ENCODE peak calls at places on chromosomes 7 and 10, in six cellular contexts. One of them, this sample, is unnamed.
A peak's percentile ranks its signal among the peaks of the same experiment; 100 is the strongest.

GRCh38 chr10:93420091-93420490 is 62.0 kb downstream of the MYOF start:
- DNase-seq in colonic mucosa: no peak
- DNase-seq in endothelial cell of umbilical vein: no peak
- DNase-seq in GM20000: no peak
- DNase-seq in keratinocyte: no peak
- DNase-seq in heart left ventricle: no peak
- DNase-seq in this sample: no peak

GRCh38 chr10:78456649-78457400 is 423.2 kb downstream of the RPS24 start:
- DNase-seq in colonic mucosa: no peak
- DNase-seq in endothelial cell of umbilical vein: peak; percentile 43
- DNase-seq in GM20000: no peak
- DNase-seq in keratinocyte: no peak
- DNase-seq in heart left ventricle: no peak
- DNase-seq in this sample: no peak

GRCh38 chr10:35910234-35910633 is 268.1 kb upstream of the FZD8 start:
- DNase-seq in colonic mucosa: no peak
- DNase-seq in endothelial cell of umbilical vein: peak; percentile 66
- DNase-seq in GM20000: no peak
- DNase-seq in keratinocyte: peak; percentile 44
- DNase-seq in heart left ventricle: no peak
- DNase-seq in this sample: no peak

GRCh38 chr7:84637568-84638338 is 443.2 kb upstream of the SEMA3A start:
- DNase-seq in colonic mucosa: no peak
- DNase-seq in endothelial cell of umbilical vein: peak; percentile 92
- DNase-seq in GM20000: no peak
- DNase-seq in keratinocyte: peak; percentile 21
- DNase-seq in heart left ventricle: no peak
- DNase-seq in this sample: no peak

GRCh38 chr10:110357252-110357780 is 52.6 kb upstream of the SMNDC1 start:
- DNase-seq in colonic mucosa: no peak
- DNase-seq in endothelial cell of umbilical vein: no peak
- DNase-seq in GM20000: peak; percentile 61
- DNase-seq in keratinocyte: no peak
- DNase-seq in heart left ventricle: no peak
- DNase-seq in this sample: no peak

GRCh38 chr7:33986951-33987948 is 81.9 kb downstream of the BMPER start:
- DNase-seq in colonic mucosa: no peak
- DNase-seq in endothelial cell of umbilical vein: peak; percentile 73
- DNase-seq in GM20000: no peak
- DNase-seq in keratinocyte: peak; percentile 93
- DNase-seq in heart left ventricle: no peak
- DNase-seq in this sample: no peak

GRCh38 chr7:80453699-80454340 is 58.0 kb downstream of the GNAT3 start:
- DNase-seq in colonic mucosa: no peak
- DNase-seq in endothelial cell of umbilical vein: peak; percentile 59
- DNase-seq in GM20000: no peak
- DNase-seq in keratinocyte: no peak
- DNase-seq in heart left ventricle: no peak
- DNase-seq in this sample: no peak

GRCh38 chr10:21950566-21950965 is 53.0 kb downstream of the DNAJC1 start:
- DNase-seq in colonic mucosa: no peak
- DNase-seq in endothelial cell of umbilical vein: no peak
- DNase-seq in GM20000: no peak
- DNase-seq in keratinocyte: no peak
- DNase-seq in heart left ventricle: no peak
- DNase-seq in this sample: no peak

GRCh38 chr10:24884793-24885192 is 67.6 kb downstream of the PRTFDC1 start:
- DNase-seq in colonic mucosa: no peak
- DNase-seq in endothelial cell of umbilical vein: no peak
- DNase-seq in GM20000: no peak
- DNase-seq in keratinocyte: no peak
- DNase-seq in heart left ventricle: no peak
- DNase-seq in this sample: no peak

GRCh38 chr10:489335-489734 is 200.1 kb downstream of the DIP2C start:
- DNase-seq in colonic mucosa: no peak
- DNase-seq in endothelial cell of umbilical vein: no peak
- DNase-seq in GM20000: no peak
- DNase-seq in keratinocyte: no peak
- DNase-seq in heart left ventricle: no peak
- DNase-seq in this sample: no peak

GRCh38 chr10:114260366-114260765 is 21.3 kb downstream of the VWA2 start:
- DNase-seq in colonic mucosa: no peak
- DNase-seq in endothelial cell of umbilical vein: no peak
- DNase-seq in GM20000: no peak
- DNase-seq in keratinocyte: no peak
- DNase-seq in heart left ventricle: no peak
- DNase-seq in this sample: no peak

GRCh38 chr7:71566376-71566775 is 434.4 kb downstream of the GALNT17 start:
- DNase-seq in colonic mucosa: no peak
- DNase-seq in endothelial cell of umbilical vein: no peak
- DNase-seq in GM20000: no peak
- DNase-seq in keratinocyte: no peak
- DNase-seq in heart left ventricle: no peak
- DNase-seq in this sample: no peak

GRCh38 chr10:43674546-43675205 is 26.0 kb upstream of the ZNF32 start:
- DNase-seq in colonic mucosa: no peak
- DNase-seq in endothelial cell of umbilical vein: no peak
- DNase-seq in GM20000: no peak
- DNase-seq in keratinocyte: no peak
- DNase-seq in heart left ventricle: no peak
- DNase-seq in this sample: no peak

GRCh38 chr7:5284304-5285281 is 1.9 kb downstream of the SLC29A4 start:
- DNase-seq in colonic mucosa: peak; percentile 65
- DNase-seq in endothelial cell of umbilical vein: no peak
- DNase-seq in GM20000: peak; percentile 79
- DNase-seq in keratinocyte: no peak
- DNase-seq in heart left ventricle: no peak
- DNase-seq in this sample: peak; percentile 63

GRCh38 chr7:107879400-107880035 is 11.5 kb upstream of the DLD start:
- DNase-seq in colonic mucosa: peak; percentile 41
- DNase-seq in endothelial cell of umbilical vein: peak; percentile 86
- DNase-seq in GM20000: peak; percentile 56
- DNase-seq in keratinocyte: no peak
- DNase-seq in heart left ventricle: no peak
- DNase-seq in this sample: no peak

GRCh38 chr7:101133621-101134398 is 6.9 kb downstream of the SERPINE1 start:
- DNase-seq in colonic mucosa: no peak
- DNase-seq in endothelial cell of umbilical vein: no peak
- DNase-seq in GM20000: no peak
- DNase-seq in keratinocyte: no peak
- DNase-seq in heart left ventricle: no peak
- DNase-seq in this sample: no peak

GRCh38 chr7:44194069-44194468 is 4.8 kb upstream of the GCK start:
- DNase-seq in colonic mucosa: no peak
- DNase-seq in endothelial cell of umbilical vein: no peak
- DNase-seq in GM20000: no peak
- DNase-seq in keratinocyte: no peak
- DNase-seq in heart left ventricle: no peak
- DNase-seq in this sample: no peak

GRCh38 chr10:6763417-6763816 is 183.3 kb upstream of the PRKCQ start:
- DNase-seq in colonic mucosa: no peak
- DNase-seq in endothelial cell of umbilical vein: no peak
- DNase-seq in GM20000: no peak
- DNase-seq in keratinocyte: no peak
- DNase-seq in heart left ventricle: no peak
- DNase-seq in this sample: no peak

GRCh38 chr7:81441750-81442149 is 328.1 kb downstream of the HGF start:
- DNase-seq in colonic mucosa: no peak
- DNase-seq in endothelial cell of umbilical vein: no peak
- DNase-seq in GM20000: no peak
- DNase-seq in keratinocyte: no peak
- DNase-seq in heart left ventricle: no peak
- DNase-seq in this sample: no peak

GRCh38 chr7:2660359-2661095 is 27.5 kb upstream of the AMZ1 start:
- DNase-seq in colonic mucosa: no peak
- DNase-seq in endothelial cell of umbilical vein: no peak
- DNase-seq in GM20000: no peak
- DNase-seq in keratinocyte: no peak
- DNase-seq in heart left ventricle: peak; percentile 67
- DNase-seq in this sample: no peak
- TF ChIP-seq CTCF in colonic mucosa: no peak
- TF ChIP-seq CTCF in endothelial cell of umbilical vein: no peak
- TF ChIP-seq CTCF in GM20000: peak; percentile 13
- TF ChIP-seq CTCF in keratinocyte: no peak
- TF ChIP-seq CTCF in heart left ventricle: no peak
- TF ChIP-seq CTCF in this sample: peak; percentile 31

GRCh38 chr10:75851946-75852345 is 420.5 kb downstream of the LRMDA start:
- DNase-seq in colonic mucosa: no peak
- DNase-seq in endothelial cell of umbilical vein: no peak
- DNase-seq in GM20000: no peak
- DNase-seq in keratinocyte: no peak
- DNase-seq in heart left ventricle: no peak
- DNase-seq in this sample: no peak

GRCh38 chr10:75857269-75857846 is 425.9 kb downstream of the LRMDA start:
- DNase-seq in colonic mucosa: no peak
- DNase-seq in endothelial cell of umbilical vein: no peak
- DNase-seq in GM20000: no peak
- DNase-seq in keratinocyte: no peak
- DNase-seq in heart left ventricle: no peak
- DNase-seq in this sample: no peak

GRCh38 chr10:75858357-75858756 is 426.9 kb downstream of the LRMDA start:
- DNase-seq in colonic mucosa: no peak
- DNase-seq in endothelial cell of umbilical vein: no peak
- DNase-seq in GM20000: no peak
- DNase-seq in keratinocyte: no peak
- DNase-seq in heart left ventricle: no peak
- DNase-seq in this sample: no peak

GRCh38 chr10:75857896-75858295 is 426.5 kb downstream of the LRMDA start:
- DNase-seq in colonic mucosa: no peak
- DNase-seq in endothelial cell of umbilical vein: no peak
- DNase-seq in GM20000: no peak
- DNase-seq in keratinocyte: no peak
- DNase-seq in heart left ventricle: no peak
- DNase-seq in this sample: no peak

GRCh38 chr10:75853085-75853484 is 421.7 kb downstream of the LRMDA start:
- DNase-seq in colonic mucosa: no peak
- DNase-seq in endothelial cell of umbilical vein: no peak
- DNase-seq in GM20000: no peak
- DNase-seq in keratinocyte: no peak
- DNase-seq in heart left ventricle: no peak
- DNase-seq in this sample: no peak
- TF ChIP-seq CTCF in colonic mucosa: peak; percentile 18
- TF ChIP-seq CTCF in endothelial cell of umbilical vein: peak; percentile 11
- TF ChIP-seq CTCF in GM20000: no peak
- TF ChIP-seq CTCF in keratinocyte: peak; percentile 30
- TF ChIP-seq CTCF in heart left ventricle: no peak
- TF ChIP-seq CTCF in this sample: peak; percentile 54

GRCh38 chr10:91634898-91635297 is 2.0 kb upstream of the PPP1R3C start:
- DNase-seq in colonic mucosa: no peak
- DNase-seq in endothelial cell of umbilical vein: no peak
- DNase-seq in GM20000: no peak
- DNase-seq in keratinocyte: no peak
- DNase-seq in heart left ventricle: no peak
- DNase-seq in this sample: no peak
- TF ChIP-seq CTCF in colonic mucosa: no peak
- TF ChIP-seq CTCF in endothelial cell of umbilical vein: no peak
- TF ChIP-seq CTCF in GM20000: no peak
- TF ChIP-seq CTCF in keratinocyte: no peak
- TF ChIP-seq CTCF in heart left ventricle: no peak
- TF ChIP-seq CTCF in this sample: no peak

DNA sequence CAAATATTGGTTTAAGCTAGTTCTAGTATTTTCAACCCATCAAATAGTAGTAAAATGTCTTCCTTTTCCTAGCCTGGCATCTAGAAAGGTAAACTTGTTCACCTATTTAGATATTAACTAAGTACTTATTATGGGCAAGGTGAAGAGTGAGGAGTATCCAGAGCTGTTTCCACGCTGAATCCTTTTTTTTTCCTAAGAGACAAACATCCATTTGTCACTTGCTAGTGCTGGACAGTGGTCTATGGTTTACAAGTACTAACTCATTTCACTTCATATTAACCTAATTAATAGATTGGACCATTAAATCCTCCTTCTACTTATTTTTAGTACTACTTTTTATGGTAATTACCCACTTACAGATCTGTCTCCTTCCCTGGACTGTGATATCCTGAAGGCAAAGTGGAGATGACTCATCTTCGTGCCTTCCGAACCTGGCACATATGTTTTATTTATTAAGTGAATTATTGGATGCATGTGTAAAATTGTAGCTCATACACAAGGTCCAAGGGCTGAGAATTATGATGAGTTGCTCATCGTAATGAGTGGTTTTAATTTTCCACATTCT is 159.6 kb upstream of the IGFBP3 start:
- DNase-seq in colonic mucosa: no peak
- DNase-seq in endothelial cell of umbilical vein: no peak
- DNase-seq in GM20000: no peak
- DNase-seq in keratinocyte: no peak
- DNase-seq in heart left ventricle: no peak
- DNase-seq in this sample: no peak
- TF ChIP-seq CTCF in colonic mucosa: no peak
- TF ChIP-seq CTCF in endothelial cell of umbilical vein: no peak
- TF ChIP-seq CTCF in GM20000: no peak
- TF ChIP-seq CTCF in keratinocyte: no peak
- TF ChIP-seq CTCF in heart left ventricle: no peak
- TF ChIP-seq CTCF in this sample: no peak

DNA sequence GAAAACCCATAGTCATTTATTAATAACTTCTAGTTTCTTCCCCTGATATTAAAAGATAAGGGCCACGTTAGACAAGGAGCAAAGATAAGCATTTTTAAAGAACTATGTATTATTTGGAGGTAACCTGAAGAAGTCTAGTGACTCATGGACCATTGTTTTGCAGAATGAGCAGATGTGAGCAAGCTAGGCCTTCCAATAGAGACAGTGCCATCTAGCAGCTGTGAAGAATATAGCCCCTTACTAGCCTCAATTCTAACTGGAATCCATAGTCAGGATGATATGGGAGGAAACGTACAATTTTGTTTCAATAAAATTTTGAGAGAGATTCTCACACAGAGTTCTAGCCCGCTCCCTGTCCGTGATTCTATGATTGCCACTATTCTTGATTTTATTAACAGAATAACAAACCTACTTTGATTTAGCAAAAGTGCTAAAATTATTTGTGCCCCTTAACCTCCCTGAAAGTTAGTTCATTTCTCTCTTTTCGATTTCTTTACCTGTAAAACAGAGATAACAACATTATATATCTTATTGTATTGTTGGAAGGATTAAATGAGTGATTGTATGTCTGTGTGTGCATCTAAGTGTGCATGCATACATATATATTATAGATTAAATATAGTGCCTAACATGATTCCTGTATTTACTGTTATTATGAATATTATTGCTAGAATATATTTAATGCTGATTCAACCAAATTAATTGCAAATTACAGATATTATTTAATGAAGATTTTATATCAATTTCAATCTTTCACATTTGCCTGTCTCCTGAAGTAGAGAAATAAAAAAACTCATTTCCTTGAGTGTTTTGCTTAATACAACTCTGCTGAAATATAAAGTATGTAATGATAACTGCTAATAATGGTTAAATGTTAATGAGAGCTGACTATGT is 22.7 kb downstream of the FAM237B start:
- DNase-seq in colonic mucosa: no peak
- DNase-seq in endothelial cell of umbilical vein: peak; percentile 66
- DNase-seq in GM20000: peak; percentile 40
- DNase-seq in keratinocyte: peak; percentile 7
- DNase-seq in heart left ventricle: no peak
- DNase-seq in this sample: no peak
- TF ChIP-seq CTCF in colonic mucosa: peak; percentile 29
- TF ChIP-seq CTCF in endothelial cell of umbilical vein: peak; percentile 48
- TF ChIP-seq CTCF in GM20000: peak; percentile 61
- TF ChIP-seq CTCF in keratinocyte: peak; percentile 75
- TF ChIP-seq CTCF in heart left ventricle: peak; percentile 35
- TF ChIP-seq CTCF in this sample: peak; percentile 55